ENCODE peak calls at places on chromosomes 6 and 20, in four cellular contexts. S is ovary, Q is transverse colon, M is K562. H is an unnamed sample.

GRCh38 chr6:15575357-15576037 is 87.3 kb downstream of the DTNBP1 start:
- DNase-seq in S (no peak), Q (no peak), M (no peak), H (no peak)

GRCh38 chr6:52749546-52750152 is 13.6 kb downstream of the GSTA2 start:
- DNase-seq in S (no peak), Q (no peak), M (no peak), H (no peak)

GRCh38 chr20:10618611-10619245 is 55.1 kb downstream of the JAG1 start:
- DNase-seq in S (no peak), Q (no peak), M (no peak), H (no peak)

GRCh38 chr20:61940976-61941720 is 124.5 kb downstream of the TAF4 start:
- DNase-seq in S (no peak), Q (no peak), M (no peak), H (no peak)

GRCh38 chr6:158863646-158864045 is 44.5 kb upstream of the EZR start:
- DNase-seq in S (no peak), Q (no peak), M (no peak), H (no peak)

GRCh38 chr20:4957939-4958362 is 43.4 kb downstream of the SLC23A2 start:
- DNase-seq in S (no peak), Q (no peak), M (no peak), H (peak)

GRCh38 chr6:72621243-72622093 is at the start of gene KCNQ5:
- DNase-seq in S (no peak), Q (peak), M (peak), H (peak)

GRCh38 chr20:38023181-38024085 is 9.8 kb downstream of the TTI1 start:
- DNase-seq in S (no peak), Q (no peak), M (no peak), H (no peak)

GRCh38 chr6:81451787-81452186 is 300.7 kb downstream of the TENT5A start:
- DNase-seq in S (no peak), Q (no peak), M (no peak), H (no peak)

GRCh38 chr20:50799890-50800550 is 5.2 kb downstream of the BCAS4 start:
- DNase-seq in S (no peak), Q (no peak), M (no peak), H (no peak)

DNA sequence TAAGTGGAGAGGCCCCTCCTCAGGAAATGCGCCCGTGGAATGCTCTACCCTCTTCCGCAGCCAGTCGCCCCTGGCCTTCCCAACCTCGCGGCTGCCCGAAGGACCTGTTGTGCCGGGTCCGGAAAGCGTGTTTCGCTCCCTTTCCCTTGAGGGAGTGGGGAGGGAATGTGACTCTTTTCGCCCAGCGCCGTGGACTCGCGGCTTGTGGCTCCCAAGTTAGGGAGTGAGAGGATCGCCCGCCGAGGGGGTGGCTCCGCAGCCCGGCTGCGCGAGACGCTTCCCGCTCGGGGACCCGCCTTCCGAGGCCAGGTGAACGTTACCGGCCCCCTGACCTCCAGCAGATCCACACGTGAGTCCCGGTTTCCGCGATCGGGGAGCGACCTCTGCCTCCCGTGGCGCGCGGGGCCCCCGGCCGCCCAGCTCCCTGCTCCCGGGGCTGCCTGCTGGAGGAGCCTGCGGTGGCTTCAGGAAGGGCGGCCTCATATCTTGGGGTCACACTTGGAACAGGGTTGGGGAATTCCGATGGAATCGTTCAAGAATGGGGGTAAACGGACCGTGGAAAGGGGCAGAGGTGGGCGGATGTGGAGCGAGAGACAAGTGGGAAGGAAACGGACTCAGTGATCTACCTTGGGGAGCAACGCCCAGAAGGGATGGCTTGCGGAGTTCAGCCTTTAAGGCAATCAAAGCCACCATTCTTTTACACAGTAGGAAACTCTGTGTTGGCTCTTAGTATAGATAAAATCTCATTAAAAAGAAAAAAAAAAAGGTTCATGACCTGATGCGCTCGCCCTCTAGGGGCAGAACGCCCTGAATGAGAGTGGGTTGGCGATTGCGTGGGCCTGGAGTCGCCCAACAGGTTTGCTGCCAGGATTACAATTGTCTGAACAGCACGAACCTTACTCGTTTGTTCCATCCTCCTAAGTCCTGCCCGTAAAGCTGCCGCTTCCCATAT is 887 bp downstream of the TPD52L1 start:
- DNase-seq in S (peak), Q (peak), M (peak), H (peak)
- TF ChIP-seq CTCF in S (no peak), Q (peak), M (peak), H (no peak)

GRCh38 chr6:18260448-18261106 is 3.8 kb downstream of the DEK start:
- DNase-seq in S (no peak), Q (no peak), M (no peak), H (no peak)
- TF ChIP-seq EP300 in S (no peak), Q (no peak), M (no peak), H (no peak)

DNA sequence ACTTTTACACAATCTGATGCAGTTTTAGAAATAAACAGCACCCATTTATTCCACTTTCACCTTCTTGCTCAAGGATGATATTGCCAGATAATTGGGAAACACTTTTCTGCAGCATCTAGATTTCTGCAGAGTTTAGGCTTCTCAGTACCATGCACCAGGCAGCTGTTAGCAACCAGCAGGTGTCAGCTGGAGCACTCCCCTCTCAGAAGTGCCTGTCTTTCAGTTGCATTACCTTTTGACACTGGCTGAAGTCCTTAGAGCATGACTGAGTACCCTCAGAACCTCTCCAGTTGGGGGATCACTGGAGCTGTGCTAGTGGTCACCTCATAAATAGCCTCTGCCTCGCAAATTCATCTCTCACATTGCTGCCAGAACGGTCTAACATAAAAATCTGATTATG is 91.2 kb downstream of the DNAH8 start:
- DNase-seq in S (no peak), Q (no peak), M (no peak), H (no peak)
- TF ChIP-seq CTCF in S (no peak), Q (no peak), M (no peak), H (no peak)

GRCh38 chr20:34704177-34705007 is at the start of gene TP53INP2:
- DNase-seq in S (peak), Q (peak), M (peak), H (peak)
- TF ChIP-seq EP300 in S (no peak), Q (no peak), M (no peak), H (no peak)

DNA sequence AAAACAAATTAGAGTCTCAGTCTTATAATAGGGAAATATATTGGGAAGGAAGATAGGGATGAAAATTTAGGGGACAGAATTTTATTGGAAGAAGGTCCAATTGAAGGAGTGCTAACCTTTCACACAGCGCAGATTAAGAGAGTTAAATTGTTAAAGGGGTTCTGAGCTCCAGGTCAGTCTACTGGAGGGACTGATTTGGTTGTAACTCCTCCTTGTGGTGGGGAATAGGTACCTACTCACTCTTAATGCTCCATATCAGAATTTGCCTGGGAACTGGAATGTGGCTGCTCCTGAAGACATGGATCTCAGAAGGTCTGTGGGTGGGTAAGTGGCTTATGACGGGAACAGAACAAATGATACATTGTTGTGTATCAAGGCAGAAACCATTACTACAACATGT is 143.5 kb downstream of the FLRT3 start:
- DNase-seq in S (no peak), Q (no peak), M (no peak), H (no peak)
- TF ChIP-seq CTCF in S (no peak), Q (no peak), M (no peak), H (no peak)

H was measured in upper lobe of left lung.